ENCODE peak calls at places on chromosomes 7 and 10, in nine cellular contexts. A, G, B, U, S, L, Y, X and M are unnamed samples.

GRCh38 chr10:79196470-79197461 is 128.0 kb downstream of the ZMIZ1 start:
- DNase-seq in L (peak), U (peak), G (peak), A (peak), B (peak), S (no peak), Y (peak), X (no peak), M (peak)

GRCh38 chr10:90969947-90970673 is 49.2 kb upstream of the ANKRD1 start:
- DNase-seq in X (no peak), L (no peak), G (no peak), B (no peak), A (no peak), U (no peak), S (peak), Y (peak), M (no peak)

GRCh38 chr7:122694697-122695096 is 4.2 kb downstream of the RNF133 start:
- DNase-seq in A (no peak), X (no peak), Y (no peak), B (no peak), G (no peak), S (no peak), L (no peak), U (no peak), M (no peak)

GRCh38 chr10:74333174-74333573 is 182.2 kb downstream of the ADK start:
- DNase-seq in L (no peak), U (no peak), G (no peak), A (no peak), B (no peak), S (no peak), Y (peak), X (no peak), M (no peak)

GRCh38 chr10:113997428-113997827 is 46.2 kb upstream of the ADRB1 start:
- DNase-seq in S (no peak), Y (no peak), B (no peak), U (no peak), G (no peak), A (no peak), X (no peak), L (no peak), M (no peak)

GRCh38 chr10:126598009-126598408 is 72.5 kb downstream of the C10orf90 start:
- DNase-seq in S (no peak), A (peak), G (peak), B (peak), L (peak), U (no peak), X (no peak), Y (peak), M (peak)

GRCh38 chr7:80040335-80040734 is 94.3 kb upstream of the GNAI1 start:
- DNase-seq in X (no peak), Y (no peak), U (no peak), L (no peak), B (no peak), A (no peak), S (no peak), G (no peak), M (no peak)

GRCh38 chr10:124292911-124293640 is 125.6 kb downstream of the OAT start:
- DNase-seq in B (no peak), Y (peak), U (no peak), S (no peak), L (no peak), G (no peak), X (no peak), A (no peak), M (no peak)

GRCh38 chr10:31030216-31030615 is 1.4 kb downstream of the ZNF438 start:
- DNase-seq in B (no peak), U (no peak), A (no peak), X (no peak), L (no peak), Y (no peak), G (no peak), S (no peak), M (no peak)

GRCh38 chr10:9157656-9158055 is 1103.2 kb downstream of the GATA3 start:
- DNase-seq in U (no peak), B (no peak), S (no peak), A (no peak), G (no peak), L (no peak), Y (no peak), X (no peak), M (no peak)

GRCh38 chr7:158125721-158126120 is 461.9 kb downstream of the PTPRN2 start:
- DNase-seq in B (no peak), G (no peak), U (no peak), Y (no peak), L (no peak), S (no peak), A (peak), X (no peak), M (no peak)